ENCODE peak calls at places on chromosomes 4 and X, in seven cellular contexts. U, B, A, L, Z, O and F are unnamed samples. For H3K27me3, the result is how much of the 10 kb centered on the place peaks cover.

GRCh38 chrX:63428348-63428747 is 77.2 kb upstream of the SPIN4 start:
- DNase-seq in U (peak), B (no peak), A (no peak), L (no peak), Z (no peak), O (no peak), F (no peak)

GRCh38 chrX:70973221-70973620 is 42.3 kb upstream of the SLC7A3 start:
- DNase-seq in U (peak), B (no peak), A (no peak), L (no peak), Z (no peak), O (no peak), F (no peak)

GRCh38 chrX:153771686-153772607 is 7.9 kb downstream of the PLXNB3 start:
- DNase-seq in U (no peak), B (no peak), A (peak), L (no peak), Z (no peak), O (no peak), F (peak)

GRCh38 chr4:896216-896615 is 35.9 kb downstream of the GAK start:
- DNase-seq in U (no peak), B (no peak), A (no peak), L (no peak), Z (no peak), O (no peak), F (no peak)

GRCh38 chr4:108398326-108398725 is 222.1 kb upstream of the RPL34 start:
- DNase-seq in U (no peak), B (no peak), A (no peak), L (no peak), Z (no peak), O (no peak), F (no peak)

GRCh38 chr4:54229631-54230478 is 762 bp downstream of the PDGFRA start:
- DNase-seq in U (peak), B (no peak), A (no peak), L (no peak), Z (no peak), O (no peak), F (no peak)

GRCh38 chrX:110759785-110760184 is 35.8 kb downstream of the CHRDL1 start:
- DNase-seq in U (peak), B (no peak), A (no peak), L (no peak), Z (no peak), O (no peak), F (no peak)

GRCh38 chrX:153885968-153886903 is at the start of gene L1CAM:
- DNase-seq in U (no peak), B (no peak), A (no peak), L (no peak), Z (no peak), O (no peak), F (no peak)

GRCh38 chr4:154658680-154659402 is 46.4 kb upstream of the FGG start:
- DNase-seq in U (no peak), B (no peak), A (no peak), L (no peak), Z (no peak), O (no peak), F (peak)

GRCh38 chrX:154731881-154732280 is 19.0 kb downstream of the GAB3 start:
- DNase-seq in U (peak), B (no peak), A (no peak), L (no peak), Z (no peak), O (no peak), F (no peak)

GRCh38 chr4:173703076-173703475 is 173.0 kb upstream of the HAND2 start:
- DNase-seq in U (no peak), B (no peak), A (no peak), L (no peak), Z (no peak), O (no peak), F (no peak)

GRCh38 chr4:164753873-164754488 is at the start of gene SMIM31:
- DNase-seq in U (no peak), B (no peak), A (no peak), L (no peak), Z (no peak), O (no peak), F (no peak)

GRCh38 chr4:176668324-176668723 is 124.4 kb downstream of the VEGFC start:
- DNase-seq in U (no peak), B (no peak), A (no peak), L (no peak), Z (no peak), O (no peak), F (no peak)

GRCh38 chr4:55395529-55396304 is at the start of gene TMEM165:
- DNase-seq in U (peak), B (peak), A (peak), L (peak), Z (peak), O (peak), F (peak)

GRCh38 chr4:182143822-182144620 is 99.2 kb upstream of the TENM3 start:
- DNase-seq in U (peak), B (peak), A (no peak), L (no peak), Z (peak), O (no peak), F (peak)

GRCh38 chr4:78293348-78293747 is 236.2 kb downstream of the FRAS1 start:
- DNase-seq in U (peak), B (no peak), A (no peak), L (no peak), Z (no peak), O (no peak), F (no peak)

GRCh38 chr4:123043793-123044425 is 121.5 kb upstream of the NUDT6 start:
- DNase-seq in U (no peak), B (no peak), A (no peak), L (no peak), Z (no peak), O (no peak), F (no peak)

GRCh38 chrX:2954541-2954940 is 25.4 kb upstream of the ARSD start:
- DNase-seq in U (no peak), B (no peak), A (no peak), L (no peak), Z (peak), O (no peak), F (no peak)

GRCh38 chrX:2692221-2693122 is 1.4 kb downstream of the CD99 start:
- DNase-seq in U (peak), B (peak), A (peak), L (no peak), Z (no peak), O (no peak), F (no peak)

GRCh38 chrX:11724122-11725017 is 33.7 kb upstream of the MSL3 start:
- DNase-seq in U (peak), B (no peak), A (no peak), L (no peak), Z (no peak), O (peak), F (no peak)

GRCh38 chrX:2701600-2701999 is 10.5 kb downstream of the CD99 start:
- DNase-seq in U (no peak), B (no peak), A (peak), L (no peak), Z (no peak), O (no peak), F (no peak)

GRCh38 chr4:112655270-112655669 is 18.3 kb downstream of the LARP7 start:
- DNase-seq in U (no peak), B (no peak), A (no peak), L (no peak), Z (no peak), O (no peak), F (no peak)

GRCh38 chr4:151934766-151935165 is 174.0 kb upstream of the GATB start:
- DNase-seq in U (no peak), B (no peak), A (no peak), L (no peak), Z (no peak), O (no peak), F (no peak)

GRCh38 chr4:26294904-26295303 is 25.9 kb upstream of the RBPJ start:
- DNase-seq in U (no peak), B (no peak), A (no peak), L (no peak), Z (no peak), O (no peak), F (no peak)

GRCh38 chr4:3644849-3645627 is 112.8 kb upstream of the LRPAP1 start:
- DNase-seq in U (no peak), B (no peak), A (no peak), L (no peak), Z (peak), O (no peak), F (no peak)

GRCh38 chrX:110425222-110425621 is 66.6 kb downstream of the RTL9 start:
- DNase-seq in U (no peak), B (no peak), A (no peak), L (no peak), Z (no peak), O (no peak), F (no peak)

GRCh38 chrX:46627700-46628405 is 54.3 kb downstream of the CHST7 start:
- DNase-seq in U (no peak), B (no peak), A (no peak), L (no peak), Z (no peak), O (no peak), F (no peak)

GRCh38 chr4:157045507-157046127 is 30.3 kb upstream of the GLRB start:
- DNase-seq in U (peak), B (peak), A (peak), L (no peak), Z (peak), O (peak), F (no peak)

GRCh38 chrX:103741879-103742278 is 31.2 kb downstream of the TMEM31 start:
- DNase-seq in U (no peak), B (no peak), A (no peak), L (no peak), Z (no peak), O (no peak), F (no peak)

GRCh38 chr4:96305030-96305429 is 465.1 kb downstream of the PDHA2 start:
- DNase-seq in U (no peak), B (no peak), A (no peak), L (no peak), Z (no peak), O (no peak), F (no peak)

DNA sequence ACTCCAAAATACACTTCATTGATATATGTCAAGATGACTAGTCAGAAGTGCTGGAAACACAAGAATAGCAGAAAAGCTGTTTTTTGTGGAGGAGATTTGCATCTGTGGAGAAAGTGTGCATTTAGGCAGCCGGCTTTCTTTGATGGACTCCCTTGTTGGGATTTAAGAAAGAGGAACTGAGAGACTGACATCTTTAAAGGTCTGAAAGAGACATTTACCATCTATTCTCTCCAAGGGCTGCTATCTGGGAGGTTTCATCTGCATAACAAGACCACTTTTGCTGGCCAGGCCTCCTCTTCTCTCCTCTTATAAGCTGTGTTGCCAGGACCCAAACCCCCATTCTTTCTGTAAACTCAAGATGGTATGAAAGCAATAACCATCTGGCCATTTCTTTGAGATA is 1065.0 kb downstream of the NLGN4X start:
- DNase-seq in U (no peak), B (no peak), A (no peak), L (no peak), Z (no peak), O (no peak), F (no peak)
- TF ChIP-seq POLR2A in U (no peak), B (no peak), A (no peak), L (no peak), Z (no peak), O (no peak), F (no peak)

DNA sequence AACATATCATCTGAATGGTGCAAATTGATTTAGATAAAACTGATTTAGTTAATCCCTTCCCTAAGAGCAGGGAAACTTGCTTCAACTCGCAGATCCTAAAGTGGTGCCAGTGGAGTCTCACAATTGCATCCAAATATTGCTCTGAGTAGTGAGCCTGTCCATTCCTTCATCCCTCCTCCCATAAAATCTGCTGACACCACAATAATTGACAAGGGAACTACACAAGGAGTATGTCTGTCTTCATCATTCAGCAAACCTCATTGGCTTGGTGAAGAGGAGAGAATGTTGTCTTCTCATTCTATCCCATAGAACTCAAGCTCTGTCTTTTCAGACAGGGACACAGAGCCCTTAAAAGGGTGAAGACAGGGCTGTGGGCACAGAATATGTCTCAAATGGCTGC is 4.2 kb downstream of the MID2 start:
- DNase-seq in U (no peak), B (no peak), A (no peak), L (no peak), Z (no peak), O (no peak), F (no peak)
- H3K27me3 ChIP-seq in U (under half), B (under half), A (under half), L (under half), Z (under half), O (under half), F (under half)

GRCh38 chrX:38318606-38319005 is 8.7 kb downstream of the RPGR start:
- DNase-seq in U (no peak), B (no peak), A (no peak), L (no peak), Z (no peak), O (no peak), F (no peak)
- TF ChIP-seq CTCF in U (no peak), B (no peak), A (no peak), L (no peak), Z (no peak), O (no peak), F (no peak)

DNA sequence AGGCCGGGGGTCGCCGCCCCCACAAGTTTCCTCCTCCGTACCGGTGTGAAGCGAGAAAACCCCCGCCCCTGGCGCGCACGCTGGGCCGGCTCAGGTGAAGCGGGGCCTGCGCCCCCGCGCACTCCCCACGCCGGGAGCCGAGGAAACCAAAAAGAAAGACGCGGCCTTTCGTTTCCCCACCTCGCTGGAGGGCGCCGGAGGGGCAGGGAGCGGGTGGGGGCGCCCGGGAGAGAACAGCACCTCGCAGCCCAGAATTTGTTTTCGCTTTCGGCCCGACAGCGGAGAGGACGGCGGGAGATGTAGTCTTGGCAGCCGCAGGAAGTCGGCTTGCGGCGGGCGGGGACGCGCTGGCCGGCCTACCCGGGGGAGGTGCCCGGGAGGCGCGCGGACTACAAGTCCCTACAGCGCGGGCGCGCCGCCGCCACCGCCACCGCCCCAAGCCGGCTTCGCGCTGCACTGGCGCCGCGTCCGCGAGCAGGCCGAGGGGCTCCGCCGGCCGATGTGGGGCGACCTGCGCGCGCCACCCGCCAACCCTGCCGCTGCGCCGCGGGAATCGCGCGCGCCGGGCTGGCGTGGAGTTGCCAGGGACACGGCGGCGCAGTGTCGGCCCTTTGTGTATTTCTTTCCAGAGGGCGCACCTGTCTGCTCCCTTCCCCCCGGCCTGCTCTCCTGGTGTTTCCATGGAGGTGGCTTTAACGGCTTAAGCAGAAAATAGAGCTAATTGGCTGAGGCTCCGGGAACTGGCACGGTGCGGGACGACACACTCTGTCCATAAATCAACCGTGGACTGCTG is at the start of gene OTUD4:
- DNase-seq in U (peak), B (peak), A (peak), L (peak), Z (peak), O (peak), F (peak)
- TF ChIP-seq POLR2A in U (no peak), B (peak), A (no peak), L (peak), Z (peak), O (peak), F (peak)

GRCh38 chr4:185435466-185435865 is 9.7 kb upstream of the UFSP2 start:
- DNase-seq in U (no peak), B (no peak), A (no peak), L (no peak), Z (no peak), O (no peak), F (no peak)
- H3K27me3 ChIP-seq in U (under half), B (under half), A (under half), L (under half), Z (under half), O (under half), F (under half)

GRCh38 chrX:149903889-149904748 is 23.1 kb downstream of the MAGEA8 start:
- DNase-seq in U (peak), B (no peak), A (no peak), L (no peak), Z (no peak), O (no peak), F (no peak)
- TF ChIP-seq CTCF in U (peak), B (no peak), A (no peak), L (no peak), Z (no peak), O (no peak), F (peak)

DNA sequence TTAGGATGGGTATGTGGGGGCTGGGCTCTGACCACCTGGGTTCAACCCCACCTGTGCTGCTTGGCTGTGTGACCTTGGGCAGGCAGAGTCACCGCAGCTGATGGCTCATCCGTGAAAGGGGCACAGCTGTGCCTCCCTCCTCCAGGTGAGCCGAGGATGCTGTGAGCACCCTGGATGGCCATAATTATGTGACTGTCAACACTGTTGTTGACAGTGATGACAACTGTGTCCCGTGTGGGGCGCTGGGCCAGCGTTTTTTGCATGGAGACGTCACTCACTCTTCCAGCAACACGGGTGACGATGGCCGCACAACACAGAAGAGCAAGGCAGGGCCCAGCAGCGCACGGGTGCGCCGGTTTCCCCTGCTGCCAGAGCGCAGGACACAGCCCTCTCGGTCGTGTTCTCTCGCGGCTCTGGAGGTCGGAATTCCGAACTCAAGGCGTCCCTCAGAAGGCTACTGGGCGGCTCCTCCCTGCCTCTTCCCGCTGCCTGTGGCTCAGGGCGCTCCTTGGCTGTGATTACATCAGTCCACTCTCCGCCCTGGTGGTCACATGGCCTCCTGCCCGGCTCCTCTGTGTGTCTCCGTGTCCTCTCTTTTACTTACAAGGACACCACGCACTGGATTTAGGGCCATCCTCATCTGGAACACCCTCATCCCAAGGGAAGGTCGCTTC is 1.3 kb downstream of the SH3TC1 start:
- DNase-seq in U (peak), B (peak), A (peak), L (no peak), Z (peak), O (no peak), F (peak)
- TF ChIP-seq POLR2A in U (no peak), B (peak), A (no peak), L (no peak), Z (no peak), O (no peak), F (peak)

DNA sequence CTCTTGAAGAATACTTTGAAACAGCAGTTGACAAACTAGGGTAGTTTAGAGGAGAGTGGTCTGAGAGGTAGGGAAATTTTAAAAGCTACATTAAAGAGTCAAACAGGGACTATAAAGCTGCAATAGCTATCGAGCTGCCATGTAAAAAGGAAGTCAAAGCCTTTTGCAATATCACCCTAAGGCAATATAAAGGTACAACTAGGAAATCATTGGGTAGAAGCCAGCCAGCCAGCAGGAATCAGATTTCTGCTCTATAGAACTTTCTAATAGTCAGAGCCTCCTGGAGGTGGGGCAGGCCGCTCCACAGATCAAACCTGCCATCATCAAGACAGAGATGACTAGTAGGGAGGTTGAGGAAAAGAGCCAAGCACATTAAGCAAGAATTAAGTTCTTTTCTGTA is 15.2 kb upstream of the PHOX2B start:
- DNase-seq in U (no peak), B (no peak), A (no peak), L (no peak), Z (no peak), O (no peak), F (no peak)
- H3K27me3 ChIP-seq in U (under half), B (under half), A (under half), L (under half), Z (under half), O (half or more), F (under half)

GRCh38 chr4:146288188-146288587 is 73.8 kb downstream of the REELD1 start:
- DNase-seq in U (no peak), B (no peak), A (no peak), L (no peak), Z (no peak), O (no peak), F (no peak)

GRCh38 chr4:146292508-146292907 is 78.2 kb downstream of the REELD1 start:
- DNase-seq in U (no peak), B (no peak), A (no peak), L (no peak), Z (no peak), O (no peak), F (no peak)

GRCh38 chr4:146291313-146291712 is 77.0 kb downstream of the REELD1 start:
- DNase-seq in U (no peak), B (no peak), A (no peak), L (no peak), Z (no peak), O (no peak), F (no peak)
- TF ChIP-seq CTCF in U (no peak), B (no peak), A (no peak), L (peak), Z (no peak), O (no peak), F (no peak)